ENCODE peak calls at places on chromosomes 2 and 18, in four cellular contexts. Y, C, Z and W are unnamed samples.

GRCh38 chr2:82857952-82858351 is 1601.1 kb downstream of the SUCLG1 start:
- DNase-seq in Y (no peak), C (no peak), Z (no peak), W (no peak)

GRCh38 chr2:56474412-56475158 is 290.8 kb downstream of the CCDC85A start:
- DNase-seq in Y (no peak), C (no peak), Z (no peak), W (no peak)

GRCh38 chr2:209840434-209840833 is 68.8 kb downstream of the UNC80 start:
- DNase-seq in Y (no peak), C (no peak), Z (no peak), W (no peak)

GRCh38 chr2:97935719-97936161 is 60.0 kb downstream of the TMEM131 start:
- DNase-seq in Y (no peak), C (no peak), Z (no peak), W (no peak)

GRCh38 chr18:38422216-38422615 is 856.6 kb upstream of the CELF4 start:
- DNase-seq in Y (no peak), C (no peak), Z (no peak), W (no peak)

GRCh38 chr18:7575465-7576026 is 8.4 kb downstream of the PTPRM start:
- DNase-seq in Y (no peak), C (no peak), Z (no peak), W (no peak)

GRCh38 chr18:53698907-53699306 is 525.6 kb downstream of the MBD2 start:
- DNase-seq in Y (no peak), C (no peak), Z (no peak), W (no peak)

GRCh38 chr18:6874316-6874715 is 144.8 kb downstream of the ARHGAP28 start:
- DNase-seq in Y (no peak), C (no peak), Z (no peak), W (no peak)

GRCh38 chr2:219469186-219469724 is 29.4 kb upstream of the GMPPA start:
- DNase-seq in Y (no peak), C (no peak), Z (no peak), W (no peak)

GRCh38 chr18:10101293-10101701 is 187.5 kb downstream of the VAPA start:
- DNase-seq in Y (peak; percentile 64), C (no peak), Z (no peak), W (no peak)

GRCh38 chr2:160952462-160952861 is 207.8 kb upstream of the TANK start:
- DNase-seq in Y (peak; percentile 70), C (no peak), Z (no peak), W (no peak)

GRCh38 chr18:75090336-75090735 is 118.6 kb downstream of the PTGR3 start:
- DNase-seq in Y (no peak), C (no peak), Z (no peak), W (no peak)

GRCh38 chr2:33469238-33469637 is 7.2 kb upstream of the RASGRP3 start:
- DNase-seq in Y (no peak), C (no peak), Z (no peak), W (no peak)

GRCh38 chr2:57602738-57603137 is 443.9 kb upstream of the VRK2 start:
- DNase-seq in Y (no peak), C (no peak), Z (no peak), W (no peak)

GRCh38 chr18:22841840-22842239 is 91.3 kb upstream of the RBBP8 start:
- DNase-seq in Y (no peak), C (no peak), Z (no peak), W (no peak)

GRCh38 chr18:54608008-54608642 is 17.1 kb downstream of the DYNAP start:
- DNase-seq in Y (no peak), C (no peak), Z (no peak), W (no peak)

GRCh38 chr2:233331536-233331935 is 22.8 kb upstream of the DGKD start:
- DNase-seq in Y (peak; percentile 62), C (peak; percentile 78), Z (no peak), W (peak; percentile 61)

GRCh38 chr2:189851174-189851826 is 67.0 kb downstream of the PMS1 start:
- DNase-seq in Y (no peak), C (no peak), Z (no peak), W (no peak)
- H3K27ac ChIP-seq in Y (no peak overlapping the region), C (no peak overlapping the region), Z (no peak overlapping the region), W (no peak overlapping the region)

GRCh38 chr2:108184421-108184820 is 55.3 kb upstream of the SULT1C3 start:
- DNase-seq in Y (no peak), C (no peak), Z (no peak), W (no peak)
- TF ChIP-seq CTCF in Y (no peak), C (no peak), Z (peak; percentile 66), W (no peak)

GRCh38 chr2:85536479-85536878 is 2.5 kb upstream of the MAT2A start:
- DNase-seq in Y (no peak), C (no peak), Z (no peak), W (no peak)

GRCh38 chr2:85534875-85535274 is 4.1 kb upstream of the MAT2A start:
- DNase-seq in Y (no peak), C (no peak), Z (no peak), W (no peak)

GRCh38 chr2:85531585-85531984 is 7.4 kb upstream of the MAT2A start:
- DNase-seq in Y (no peak), C (no peak), Z (no peak), W (no peak)

GRCh38 chr2:85537600-85538506 is 1.1 kb upstream of the MAT2A start:
- DNase-seq in Y (peak; percentile 79), C (no peak), Z (no peak), W (peak; percentile 23)

DNA sequence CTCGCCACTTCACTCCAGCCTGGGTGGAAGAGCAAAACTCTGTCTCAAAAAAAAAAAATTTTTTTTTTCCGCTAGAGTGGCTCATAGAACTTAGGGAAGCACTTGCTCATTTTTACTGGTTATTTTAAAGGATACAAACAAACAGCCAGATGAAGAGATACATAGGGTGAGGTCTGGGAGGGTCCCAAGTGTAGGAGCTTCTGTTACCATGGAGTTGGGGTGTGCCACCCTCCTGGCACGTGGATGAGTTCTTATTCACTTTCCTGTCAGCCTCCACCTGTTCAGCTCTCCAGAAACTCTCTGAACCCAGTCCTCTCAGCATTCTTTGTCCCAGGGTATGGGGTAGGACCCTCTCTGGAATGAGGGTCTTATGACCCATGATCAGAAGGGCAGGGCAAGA is 4.9 kb upstream of the MAT2A start:
- DNase-seq in Y (no peak), C (no peak), Z (no peak), W (no peak)
- H3K27ac ChIP-seq in Y (no peak overlapping the region), C (no peak overlapping the region), Z (peak overlapping the region; percentile 100), W (no peak overlapping the region)

GRCh38 chr2:73949802-73950201 is 23.1 kb downstream of the DGUOK start:
- DNase-seq in Y (no peak), C (no peak), Z (no peak), W (no peak)
- TF ChIP-seq CTCF in Y (no peak), C (no peak), Z (no peak), W (no peak)

DNA sequence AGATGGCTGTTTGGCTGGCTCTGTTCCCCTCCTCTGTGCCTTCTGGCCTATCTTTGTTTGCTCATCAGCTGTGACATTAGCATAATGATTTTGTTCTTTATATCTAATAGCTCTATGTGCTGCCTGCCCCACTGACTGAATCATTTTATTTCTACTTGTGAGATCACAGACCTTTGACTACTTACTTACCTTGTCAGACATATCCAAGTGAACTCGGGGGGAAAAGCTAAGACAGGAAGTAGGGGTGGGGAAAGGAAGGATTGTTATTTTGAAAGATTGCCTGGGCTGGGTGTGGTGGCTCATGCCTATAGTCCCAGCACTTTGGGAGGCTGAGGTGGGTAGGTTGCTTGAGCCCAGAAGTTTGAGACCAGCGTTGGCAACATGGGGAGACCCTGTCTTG is 104.2 kb downstream of the ASAP2 start:
- DNase-seq in Y (no peak), C (no peak), Z (peak; percentile 12), W (no peak)
- H3K27ac ChIP-seq in Y (peak overlapping the region; percentile 88), C (no peak overlapping the region), Z (peak overlapping the region; percentile 20), W (no peak overlapping the region)